ENCODE peak calls at places on chromosomes 6 and 20, in nine cellular contexts. A is NCI-H1417 treated with DMSO at 0.1 percent for 48 hours; L is mesothelial cell of epicardium; G is CD4-positive, alpha-beta T cell; S is NCI-H748 treated with DMSO at 0.1 percent for 48 hours; O is ecto neural progenitor cell; C is esophagus squamous epithelium; W is dermis blood vessel endothelial cell; M is stimulated activated CD8-positive, alpha-beta memory T cell treated with anti-CD3 and anti-CD28 coated beads, Interleukin-2, amount 100 ng/mL, for 1 hour. D is an unnamed sample.

GRCh38 chr6:14383393-14384174 is 266.0 kb downstream of the CD83 start:
- DNase-seq in L (no peak), M (no peak), S (peak; percentile 39), C (no peak), G (no peak), W (no peak), O (no peak), A (no peak), D (no peak)

GRCh38 chr6:89321571-89321970 is 6.5 kb upstream of the GABRR2 start:
- DNase-seq in L (no peak), A (no peak), O (no peak), G (no peak), C (no peak), S (no peak), W (no peak), M (no peak), D (no peak)

GRCh38 chr20:20331796-20332195 is 36.1 kb upstream of the INSM1 start:
- DNase-seq in O (no peak), W (no peak), C (no peak), L (no peak), A (no peak), M (no peak), G (no peak), S (peak; percentile 25), D (no peak)

GRCh38 chr6:150233797-150234399 is 91.1 kb downstream of the PPP1R14C start:
- DNase-seq in G (no peak), S (no peak), L (no peak), A (no peak), W (no peak), C (no peak), M (no peak), O (no peak), D (no peak)

GRCh38 chr6:70706491-70707123 is 38.9 kb downstream of the SMAP1 start:
- DNase-seq in W (peak; percentile 74), L (no peak), C (no peak), G (no peak), S (peak; percentile 52), A (no peak), O (no peak), M (no peak), D (no peak)

GRCh38 chr6:101397199-101397598 is 3.7 kb downstream of the GRIK2 start:
- DNase-seq in L (no peak), M (no peak), C (no peak), A (no peak), O (no peak), S (peak; percentile 80), W (peak; percentile 2), G (no peak), D (no peak)

GRCh38 chr6:11126876-11127275 is 15.4 kb upstream of the ERVFRD-1 start:
- DNase-seq in A (no peak), O (peak; percentile 19), W (no peak), M (no peak), S (no peak), C (no peak), L (no peak), G (no peak), D (no peak)

GRCh38 chr6:75932067-75932466 is 140.4 kb downstream of the IMPG1 start:
- DNase-seq in G (no peak), L (no peak), O (peak; percentile 68), S (peak; percentile 32), C (no peak), W (peak; percentile 47), M (no peak), A (no peak), D (no peak)

GRCh38 chr6:125020385-125020784 is 58.1 kb downstream of the RNF217 start:
- DNase-seq in G (no peak), O (no peak), S (no peak), M (no peak), W (no peak), C (no peak), L (no peak), A (no peak), D (no peak)